ENCODE peak calls at places on chromosomes 3 and 15, in six cellular contexts. One of them, this sample, is unnamed.
A peak's percentile ranks its signal among the peaks of the same experiment; 100 is the strongest.

GRCh38 chr3:194270627-194271458 is 80.3 kb downstream of the CPN2 start:
- DNase-seq in CD8-positive, alpha-beta T cell: no peak
- DNase-seq in AG09319: no peak
- DNase-seq in brain microvascular endothelial cell: no peak
- DNase-seq in cardiac muscle cell: peak; percentile 33
- DNase-seq in pancreas: peak; percentile 86
- DNase-seq in this sample: peak; percentile 63

GRCh38 chr3:40782086-40782721 is 257.4 kb downstream of the ZNF621 start:
- DNase-seq in CD8-positive, alpha-beta T cell: no peak
- DNase-seq in AG09319: no peak
- DNase-seq in brain microvascular endothelial cell: no peak
- DNase-seq in cardiac muscle cell: no peak
- DNase-seq in pancreas: no peak
- DNase-seq in this sample: no peak

GRCh38 chr15:92077353-92078080 is 224.0 kb downstream of the SLCO3A1 start:
- DNase-seq in CD8-positive, alpha-beta T cell: peak; percentile 41
- DNase-seq in AG09319: peak; percentile 36
- DNase-seq in brain microvascular endothelial cell: peak; percentile 60
- DNase-seq in cardiac muscle cell: peak; percentile 85
- DNase-seq in pancreas: peak; percentile 68
- DNase-seq in this sample: peak; percentile 64

GRCh38 chr15:35705885-35706590 is 160.1 kb upstream of the DPH6 start:
- DNase-seq in CD8-positive, alpha-beta T cell: no peak
- DNase-seq in AG09319: no peak
- DNase-seq in brain microvascular endothelial cell: peak; percentile 68
- DNase-seq in cardiac muscle cell: peak; percentile 72
- DNase-seq in pancreas: no peak
- DNase-seq in this sample: no peak

GRCh38 chr3:87461036-87461435 is 184.7 kb upstream of the POU1F1 start:
- DNase-seq in CD8-positive, alpha-beta T cell: no peak
- DNase-seq in AG09319: no peak
- DNase-seq in brain microvascular endothelial cell: no peak
- DNase-seq in cardiac muscle cell: no peak
- DNase-seq in pancreas: no peak
- DNase-seq in this sample: no peak

GRCh38 chr3:12759097-12759679 is at the start of gene TMEM40:
- DNase-seq in CD8-positive, alpha-beta T cell: no peak
- DNase-seq in AG09319: no peak
- DNase-seq in brain microvascular endothelial cell: no peak
- DNase-seq in cardiac muscle cell: peak; percentile 17
- DNase-seq in pancreas: no peak
- DNase-seq in this sample: no peak

GRCh38 chr3:100029689-100030088 is 84.6 kb downstream of the FILIP1L start:
- DNase-seq in CD8-positive, alpha-beta T cell: no peak
- DNase-seq in AG09319: no peak
- DNase-seq in brain microvascular endothelial cell: no peak
- DNase-seq in cardiac muscle cell: no peak
- DNase-seq in pancreas: no peak
- DNase-seq in this sample: no peak

GRCh38 chr3:127970966-127971592 is 56.0 kb downstream of the KBTBD12 start:
- DNase-seq in CD8-positive, alpha-beta T cell: no peak
- DNase-seq in AG09319: peak; percentile 12
- DNase-seq in brain microvascular endothelial cell: peak; percentile 31
- DNase-seq in cardiac muscle cell: peak; percentile 32
- DNase-seq in pancreas: peak; percentile 21
- DNase-seq in this sample: no peak

GRCh38 chr3:159914421-159914820 is 74.2 kb upstream of the IL12A start:
- DNase-seq in CD8-positive, alpha-beta T cell: no peak
- DNase-seq in AG09319: no peak
- DNase-seq in brain microvascular endothelial cell: no peak
- DNase-seq in cardiac muscle cell: no peak
- DNase-seq in pancreas: no peak
- DNase-seq in this sample: no peak

GRCh38 chr15:74489518-74490338 is 28.8 kb upstream of the UBL7 start:
- DNase-seq in CD8-positive, alpha-beta T cell: peak; percentile 60
- DNase-seq in AG09319: peak; percentile 4
- DNase-seq in brain microvascular endothelial cell: peak; percentile 21
- DNase-seq in cardiac muscle cell: peak; percentile 66
- DNase-seq in pancreas: peak; percentile 42
- DNase-seq in this sample: peak; percentile 67

GRCh38 chr15:73983211-73983727 is 8.8 kb downstream of the STOML1 start:
- DNase-seq in CD8-positive, alpha-beta T cell: no peak
- DNase-seq in AG09319: no peak
- DNase-seq in brain microvascular endothelial cell: peak; percentile 58
- DNase-seq in cardiac muscle cell: no peak
- DNase-seq in pancreas: no peak
- DNase-seq in this sample: no peak

GRCh38 chr15:27327467-27328045 is 356.6 kb downstream of the GABRG3 start:
- DNase-seq in CD8-positive, alpha-beta T cell: no peak
- DNase-seq in AG09319: no peak
- DNase-seq in brain microvascular endothelial cell: no peak
- DNase-seq in cardiac muscle cell: no peak
- DNase-seq in pancreas: no peak
- DNase-seq in this sample: no peak

GRCh38 chr3:41304603-41305002 is 105.3 kb downstream of the CTNNB1 start:
- DNase-seq in CD8-positive, alpha-beta T cell: no peak
- DNase-seq in AG09319: no peak
- DNase-seq in brain microvascular endothelial cell: peak; percentile 35
- DNase-seq in cardiac muscle cell: no peak
- DNase-seq in pancreas: no peak
- DNase-seq in this sample: no peak

GRCh38 chr3:134326760-134327593 is 47.3 kb downstream of the AMOTL2 start:
- DNase-seq in CD8-positive, alpha-beta T cell: no peak
- DNase-seq in AG09319: peak; percentile 91
- DNase-seq in brain microvascular endothelial cell: peak; percentile 96
- DNase-seq in cardiac muscle cell: peak; percentile 67
- DNase-seq in pancreas: no peak
- DNase-seq in this sample: no peak

GRCh38 chr3:24119321-24119751 is 174.2 kb downstream of the NR1D2 start:
- DNase-seq in CD8-positive, alpha-beta T cell: no peak
- DNase-seq in AG09319: no peak
- DNase-seq in brain microvascular endothelial cell: peak; percentile 9
- DNase-seq in cardiac muscle cell: no peak
- DNase-seq in pancreas: no peak
- DNase-seq in this sample: no peak

GRCh38 chr15:50698101-50698500 is 11.5 kb upstream of the TRPM7 start:
- DNase-seq in CD8-positive, alpha-beta T cell: no peak
- DNase-seq in AG09319: no peak
- DNase-seq in brain microvascular endothelial cell: no peak
- DNase-seq in cardiac muscle cell: no peak
- DNase-seq in pancreas: no peak
- DNase-seq in this sample: no peak

GRCh38 chr3:167116120-167116922 is 263.8 kb downstream of the ZBBX start:
- DNase-seq in CD8-positive, alpha-beta T cell: no peak
- DNase-seq in AG09319: no peak
- DNase-seq in brain microvascular endothelial cell: no peak
- DNase-seq in cardiac muscle cell: no peak
- DNase-seq in pancreas: no peak
- DNase-seq in this sample: no peak

GRCh38 chr3:160279657-160280056 is 54.4 kb downstream of the C3orf80 start:
- DNase-seq in CD8-positive, alpha-beta T cell: no peak
- DNase-seq in AG09319: no peak
- DNase-seq in brain microvascular endothelial cell: no peak
- DNase-seq in cardiac muscle cell: no peak
- DNase-seq in pancreas: no peak
- DNase-seq in this sample: no peak

GRCh38 chr3:190192087-190192486 is 71.4 kb upstream of the P3H2 start:
- DNase-seq in CD8-positive, alpha-beta T cell: no peak
- DNase-seq in AG09319: no peak
- DNase-seq in brain microvascular endothelial cell: no peak
- DNase-seq in cardiac muscle cell: no peak
- DNase-seq in pancreas: no peak
- DNase-seq in this sample: no peak

GRCh38 chr15:24394303-24394702 is 281.3 kb upstream of the NPAP1 start:
- DNase-seq in CD8-positive, alpha-beta T cell: no peak
- DNase-seq in AG09319: no peak
- DNase-seq in brain microvascular endothelial cell: no peak
- DNase-seq in cardiac muscle cell: no peak
- DNase-seq in pancreas: no peak
- DNase-seq in this sample: no peak

GRCh38 chr3:166809520-166809919 is 570.6 kb downstream of the ZBBX start:
- DNase-seq in CD8-positive, alpha-beta T cell: no peak
- DNase-seq in AG09319: no peak
- DNase-seq in brain microvascular endothelial cell: no peak
- DNase-seq in cardiac muscle cell: no peak
- DNase-seq in pancreas: no peak
- DNase-seq in this sample: no peak

GRCh38 chr3:43692085-43692484 is 1.3 kb downstream of the ABHD5 start:
- DNase-seq in CD8-positive, alpha-beta T cell: no peak
- DNase-seq in AG09319: no peak
- DNase-seq in brain microvascular endothelial cell: no peak
- DNase-seq in cardiac muscle cell: no peak
- DNase-seq in pancreas: no peak
- DNase-seq in this sample: no peak

GRCh38 chr3:43689166-43689565 is 1.6 kb upstream of the ABHD5 start:
- DNase-seq in CD8-positive, alpha-beta T cell: no peak
- DNase-seq in AG09319: no peak
- DNase-seq in brain microvascular endothelial cell: no peak
- DNase-seq in cardiac muscle cell: no peak
- DNase-seq in pancreas: no peak
- DNase-seq in this sample: no peak

GRCh38 chr3:43691120-43692002 is 623 bp downstream of the ABHD5 start:
- DNase-seq in CD8-positive, alpha-beta T cell: peak; percentile 13
- DNase-seq in AG09319: no peak
- DNase-seq in brain microvascular endothelial cell: peak; percentile 25
- DNase-seq in cardiac muscle cell: peak; percentile 80
- DNase-seq in pancreas: peak; percentile 80
- DNase-seq in this sample: peak; percentile 61

GRCh38 chr3:43689766-43690399 is 855 bp upstream of the ABHD5 start:
- DNase-seq in CD8-positive, alpha-beta T cell: peak; percentile 1
- DNase-seq in AG09319: no peak
- DNase-seq in brain microvascular endothelial cell: no peak
- DNase-seq in cardiac muscle cell: no peak
- DNase-seq in pancreas: no peak
- DNase-seq in this sample: no peak

DNA sequence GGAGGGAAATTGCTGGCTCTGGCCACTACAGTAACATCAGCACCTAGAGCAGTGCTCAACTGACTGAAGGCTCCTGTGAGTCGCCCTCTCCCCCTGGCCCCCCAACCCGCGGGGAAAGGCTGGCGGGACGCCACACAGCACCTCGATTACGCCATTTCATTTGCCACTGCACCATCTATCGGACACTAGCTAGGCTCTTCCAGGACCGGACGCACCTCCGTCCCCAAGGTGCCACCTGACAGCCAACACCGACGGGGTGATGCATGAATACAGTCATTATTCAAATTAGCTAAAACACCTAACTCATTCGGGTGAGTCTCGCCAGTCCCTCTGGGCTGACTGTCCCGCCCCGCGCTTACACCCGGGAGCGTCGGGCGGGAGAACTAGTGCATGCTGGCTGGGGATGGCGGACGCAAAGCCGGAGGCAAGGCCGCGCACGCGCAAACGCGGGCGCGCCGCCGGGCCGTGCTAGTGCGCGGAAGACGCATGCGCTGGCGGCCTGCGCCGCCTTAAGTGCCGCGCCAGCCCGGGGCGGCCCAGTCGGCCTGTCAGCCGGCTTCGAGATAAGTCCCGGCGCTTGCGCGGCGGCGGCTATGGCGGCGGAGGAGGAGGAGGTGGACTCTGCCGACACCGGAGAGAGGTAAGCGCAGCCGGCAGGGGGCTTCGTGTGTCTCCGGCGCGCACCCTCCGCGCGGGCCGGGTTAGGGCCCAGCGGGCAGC is at the start of gene ABHD5:
- DNase-seq in CD8-positive, alpha-beta T cell: peak; percentile 93
- DNase-seq in AG09319: peak; percentile 89
- DNase-seq in brain microvascular endothelial cell: peak; percentile 85
- DNase-seq in cardiac muscle cell: peak; percentile 98
- DNase-seq in pancreas: peak; percentile 95
- DNase-seq in this sample: peak; percentile 81
- TF ChIP-seq CTCF in CD8-positive, alpha-beta T cell: peak; percentile 44
- TF ChIP-seq CTCF in AG09319: peak; percentile 13
- TF ChIP-seq CTCF in brain microvascular endothelial cell: peak; percentile 42
- TF ChIP-seq CTCF in cardiac muscle cell: peak; percentile 25
- TF ChIP-seq CTCF in pancreas: no peak
- TF ChIP-seq CTCF in this sample: peak; percentile 51

DNA sequence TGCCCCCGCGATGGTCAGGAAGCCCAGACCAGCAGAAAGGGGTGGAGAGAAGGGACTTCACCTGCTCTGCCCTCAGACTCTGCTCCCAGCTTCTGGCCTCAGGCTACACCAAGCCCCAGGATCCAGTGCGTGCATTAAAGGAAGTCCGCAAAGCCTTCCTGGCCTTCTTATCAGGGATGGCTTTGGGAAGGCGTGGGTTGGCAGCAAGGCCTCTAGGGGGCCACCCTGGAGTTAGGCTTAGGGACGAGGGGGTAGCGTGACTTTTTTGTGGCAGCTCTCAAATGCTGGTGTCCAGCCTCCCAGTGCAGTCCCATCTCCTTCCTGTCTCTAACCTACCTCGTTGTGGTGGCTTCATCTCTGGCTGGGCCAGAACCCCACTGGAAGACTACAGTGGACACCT is 18.9 kb upstream of the RPL29 start:
- DNase-seq in CD8-positive, alpha-beta T cell: no peak
- DNase-seq in AG09319: no peak
- DNase-seq in brain microvascular endothelial cell: no peak
- DNase-seq in cardiac muscle cell: peak; percentile 66
- DNase-seq in pancreas: no peak
- DNase-seq in this sample: peak; percentile 42
- TF ChIP-seq CTCF in CD8-positive, alpha-beta T cell: no peak
- TF ChIP-seq CTCF in AG09319: peak; percentile 29
- TF ChIP-seq CTCF in brain microvascular endothelial cell: peak; percentile 72
- TF ChIP-seq CTCF in cardiac muscle cell: peak; percentile 18
- TF ChIP-seq CTCF in pancreas: no peak
- TF ChIP-seq CTCF in this sample: peak; percentile 48

GRCh38 chr3:57004154-57004730 is 56.2 kb upstream of the SPATA12 start:
- DNase-seq in CD8-positive, alpha-beta T cell: no peak
- DNase-seq in AG09319: no peak
- DNase-seq in brain microvascular endothelial cell: no peak
- DNase-seq in cardiac muscle cell: no peak
- DNase-seq in pancreas: no peak
- DNase-seq in this sample: no peak

GRCh38 chr3:57007513-57008415 is 52.7 kb upstream of the SPATA12 start:
- DNase-seq in CD8-positive, alpha-beta T cell: no peak
- DNase-seq in AG09319: peak; percentile 59
- DNase-seq in brain microvascular endothelial cell: peak; percentile 82
- DNase-seq in cardiac muscle cell: no peak
- DNase-seq in pancreas: no peak
- DNase-seq in this sample: no peak

GRCh38 chr3:57006048-57006709 is 54.3 kb upstream of the SPATA12 start:
- DNase-seq in CD8-positive, alpha-beta T cell: no peak
- DNase-seq in AG09319: no peak
- DNase-seq in brain microvascular endothelial cell: no peak
- DNase-seq in cardiac muscle cell: no peak
- DNase-seq in pancreas: no peak
- DNase-seq in this sample: no peak

GRCh38 chr3:57009367-57009766 is 51.1 kb upstream of the SPATA12 start:
- DNase-seq in CD8-positive, alpha-beta T cell: no peak
- DNase-seq in AG09319: no peak
- DNase-seq in brain microvascular endothelial cell: no peak
- DNase-seq in cardiac muscle cell: no peak
- DNase-seq in pancreas: no peak
- DNase-seq in this sample: no peak

GRCh38 chr3:57006949-57007419 is 53.5 kb upstream of the SPATA12 start:
- DNase-seq in CD8-positive, alpha-beta T cell: no peak
- DNase-seq in AG09319: no peak
- DNase-seq in brain microvascular endothelial cell: no peak
- DNase-seq in cardiac muscle cell: peak; percentile 31
- DNase-seq in pancreas: peak; percentile 50
- DNase-seq in this sample: no peak
- TF ChIP-seq CTCF in CD8-positive, alpha-beta T cell: no peak
- TF ChIP-seq CTCF in AG09319: peak; percentile 21
- TF ChIP-seq CTCF in brain microvascular endothelial cell: peak; percentile 49
- TF ChIP-seq CTCF in cardiac muscle cell: peak; percentile 44
- TF ChIP-seq CTCF in pancreas: no peak
- TF ChIP-seq CTCF in this sample: peak; percentile 45

GRCh38 chr3:27657871-27658270 is 64.3 kb downstream of the EOMES start:
- DNase-seq in CD8-positive, alpha-beta T cell: no peak
- DNase-seq in AG09319: no peak
- DNase-seq in brain microvascular endothelial cell: peak; percentile 29
- DNase-seq in cardiac muscle cell: no peak
- DNase-seq in pancreas: no peak
- DNase-seq in this sample: no peak
- TF ChIP-seq CTCF in CD8-positive, alpha-beta T cell: no peak
- TF ChIP-seq CTCF in AG09319: no peak
- TF ChIP-seq CTCF in brain microvascular endothelial cell: no peak
- TF ChIP-seq CTCF in cardiac muscle cell: no peak
- TF ChIP-seq CTCF in pancreas: no peak
- TF ChIP-seq CTCF in this sample: no peak

This sample was measured in neural crest cell.